ENCODE peak calls at places on chromosomes 2 and 18, in seven cellular contexts. K is H9, G is IMR-90, R is neuronal stem cell, I is mesendoderm, L is mesenchymal stem cell, J is trophoblast cell. T is an unnamed sample.

GRCh38 chr18:44453505-44453904 is 227.2 kb upstream of the SETBP1 start:
- DNase-seq in K (no peak), G (no peak), R (no peak), L (peak; percentile 19), I (no peak), J (no peak), T (no peak)

GRCh38 chr18:70072678-70073077 is 125.0 kb upstream of the CD226 start:
- DNase-seq in J (peak; percentile 19), K (no peak), G (peak; percentile 50), L (peak; percentile 26), I (peak; percentile 31), R (no peak), T (no peak)

GRCh38 chr2:12928706-12929291 is 212.1 kb downstream of the TRIB2 start:
- DNase-seq in J (no peak), L (peak; percentile 50), K (no peak), G (peak; percentile 16), I (no peak), R (no peak), T (no peak)

GRCh38 chr2:142175917-142176316 is 45.1 kb upstream of the LRP1B start:
- DNase-seq in R (no peak), G (no peak), K (no peak), J (no peak), I (no peak), L (no peak), T (no peak)

GRCh38 chr2:119122663-119123062 is 35.9 kb downstream of the C1QL2 start:
- DNase-seq in G (no peak), L (no peak), R (no peak), K (peak; percentile 12), J (no peak), I (no peak), T (peak; percentile 35)

GRCh38 chr2:108287169-108287568 is 1.5 kb upstream of the SULT1C2 start:
- DNase-seq in L (no peak), J (no peak), G (no peak), K (no peak), I (no peak), R (no peak), T (no peak)

GRCh38 chr2:237283136-237283928 is 130.6 kb downstream of the COL6A3 start:
- DNase-seq in L (peak; percentile 58), K (no peak), J (peak; percentile 53), I (no peak), R (no peak), G (peak; percentile 84), T (no peak)

GRCh38 chr2:12010779-12011178 is 264.3 kb downstream of the LPIN1 start:
- DNase-seq in R (no peak), I (no peak), J (no peak), K (no peak), L (no peak), G (no peak), T (no peak)

GRCh38 chr2:211376410-211376809 is 820.0 kb downstream of the CPS1 start:
- DNase-seq in G (no peak), R (no peak), K (no peak), L (no peak), J (no peak), I (no peak), T (no peak)

GRCh38 chr2:190216829-190217228 is 102.8 kb downstream of the HIBCH start:
- DNase-seq in K (peak; percentile 86), J (no peak), L (no peak), I (peak; percentile 95), R (peak; percentile 37), G (no peak), T (peak; percentile 29)

GRCh38 chr2:135984199-135985017 is 1.0 kb downstream of the DARS1 start:
- DNase-seq in J (no peak), I (no peak), L (no peak), K (no peak), G (no peak), R (no peak), T (no peak)

GRCh38 chr2:101717041-101717817 is 19.7 kb downstream of the MAP4K4 start:
- DNase-seq in L (no peak), I (peak; percentile 74), J (no peak), R (no peak), G (no peak), K (no peak), T (no peak)

GRCh38 chr18:45384137-45384998 is 230.9 kb upstream of the SLC14A2 start:
- DNase-seq in G (peak; percentile 35), R (peak; percentile 70), I (peak; percentile 78), L (peak; percentile 51), K (peak; percentile 72), J (peak; percentile 49), T (peak; percentile 86)

GRCh38 chr2:148179724-148180123 is 158.8 kb downstream of the MBD5 start:
- DNase-seq in R (no peak), I (no peak), K (no peak), G (no peak), L (no peak), J (no peak), T (no peak)

GRCh38 chr2:202632682-202633081 is 2.1 kb upstream of the FAM117B start:
- DNase-seq in J (no peak), R (no peak), I (no peak), L (no peak), K (no peak), G (peak; percentile 58), T (no peak)

DNA sequence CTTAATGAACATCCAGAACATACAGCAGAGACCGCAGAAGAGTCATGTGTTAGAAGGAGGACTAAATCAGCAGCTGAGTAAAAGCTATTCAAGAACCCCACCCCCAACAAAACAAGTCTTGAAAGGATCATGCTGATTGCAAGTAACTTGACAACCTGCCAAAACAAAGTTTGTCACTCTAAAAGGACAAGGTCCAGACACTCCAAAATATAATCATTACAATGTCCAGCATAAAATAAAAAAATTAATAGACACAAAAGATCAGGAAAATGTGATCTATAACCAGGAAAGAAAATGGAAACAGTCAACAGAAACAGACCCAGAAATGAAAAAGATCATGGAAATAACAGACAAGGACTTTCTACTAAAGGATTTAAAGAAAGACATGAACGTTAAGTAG is 28.5 kb downstream of the CCDC88A start:
- DNase-seq in L (no peak), K (no peak), I (peak; percentile 4), G (no peak), J (no peak), R (no peak), T (no peak)
- H3K27ac ChIP-seq in L (no peak overlapping the region), K (no peak overlapping the region), I (no peak overlapping the region), G (no peak overlapping the region), J (no peak overlapping the region), R (no peak overlapping the region), T (no peak overlapping the region)

GRCh38 chr18:11566236-11566965 is 43.0 kb upstream of the SLC35G4 start:
- DNase-seq in G (no peak), I (no peak), J (no peak), R (no peak), L (no peak), K (no peak), T (no peak)

GRCh38 chr18:11570770-11571169 is 38.6 kb upstream of the SLC35G4 start:
- DNase-seq in G (peak; percentile 24), K (no peak), L (peak; percentile 19), J (no peak), R (no peak), I (no peak), T (no peak)

GRCh38 chr18:11570073-11570588 is 39.3 kb upstream of the SLC35G4 start:
- DNase-seq in K (peak; percentile 47), L (no peak), G (no peak), I (no peak), R (no peak), J (no peak), T (peak; percentile 48)

GRCh38 chr18:11565716-11566115 is 43.7 kb upstream of the SLC35G4 start:
- DNase-seq in J (no peak), I (no peak), L (no peak), R (no peak), K (no peak), G (no peak), T (no peak)

GRCh38 chr18:11567391-11567790 is 42.0 kb upstream of the SLC35G4 start:
- DNase-seq in K (no peak), J (no peak), R (no peak), G (no peak), I (no peak), L (no peak), T (no peak)
- H3K23ac ChIP-seq in K (no peak overlapping the region), J (no peak overlapping the region), R (no peak overlapping the region), G (no peak overlapping the region), I (no peak overlapping the region), L (no peak overlapping the region), T (no peak overlapping the region)

DNA sequence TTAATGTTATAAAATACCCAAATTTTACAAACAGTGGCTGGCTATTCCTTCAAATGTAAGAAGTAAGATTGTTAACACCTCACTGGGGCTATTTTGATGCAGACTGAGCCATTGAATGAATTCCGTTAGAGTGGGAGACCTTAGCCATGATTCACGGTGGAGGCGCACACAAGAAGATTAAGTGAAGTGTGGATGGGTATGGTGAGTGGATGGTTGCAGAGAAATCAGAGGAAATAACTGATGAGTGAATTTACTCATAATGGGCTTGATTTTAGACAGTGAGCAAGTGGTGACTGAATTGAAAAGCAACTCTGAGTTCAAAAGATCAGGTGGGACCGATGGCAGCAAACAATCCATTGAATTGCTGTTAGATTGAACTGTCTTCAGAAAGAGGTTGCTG is 75.0 kb downstream of the NRP2 start:
- DNase-seq in R (no peak), K (no peak), J (no peak), I (no peak), G (no peak), L (no peak), T (no peak)
- H3K27ac ChIP-seq in R (no peak overlapping the region), K (no peak overlapping the region), J (no peak overlapping the region), I (no peak overlapping the region), G (peak overlapping the region; percentile 68), L (no peak overlapping the region), T (no peak overlapping the region)

GRCh38 chr2:61588566-61588965 is 50.4 kb upstream of the XPO1 start:
- DNase-seq in K (no peak), L (no peak), I (no peak), J (no peak), G (no peak), R (no peak), T (no peak)
- H3K23ac ChIP-seq in K (no peak overlapping the region), L (no peak overlapping the region), I (no peak overlapping the region), J (no peak overlapping the region), G (no peak overlapping the region), R (no peak overlapping the region), T (no peak overlapping the region)

DNA sequence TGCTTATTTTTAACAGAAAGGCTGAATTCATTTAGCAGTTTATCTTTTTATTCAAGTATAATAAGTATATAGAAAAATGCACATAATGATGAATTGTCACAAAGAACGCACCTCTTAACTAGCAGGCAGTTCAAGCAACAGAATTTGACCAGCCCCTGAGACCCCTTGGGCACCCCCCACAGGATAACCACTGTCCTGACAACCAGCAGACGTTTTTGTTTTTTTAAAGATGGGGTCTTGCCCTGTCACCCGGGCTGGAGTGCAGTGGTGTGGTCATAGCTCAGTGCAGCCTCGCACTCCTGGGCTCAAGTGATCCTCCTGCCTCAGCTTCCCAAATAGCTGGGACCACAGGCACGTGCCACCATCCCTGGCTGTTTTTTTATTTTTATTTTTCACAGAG is 14.0 kb downstream of the PRELID3A start:
- DNase-seq in J (no peak), R (no peak), I (peak; percentile 47), L (no peak), K (no peak), G (no peak), T (no peak)
- H3K27ac ChIP-seq in J (no peak overlapping the region), R (no peak overlapping the region), I (no peak overlapping the region), L (no peak overlapping the region), K (no peak overlapping the region), G (no peak overlapping the region), T (no peak overlapping the region)

DNA sequence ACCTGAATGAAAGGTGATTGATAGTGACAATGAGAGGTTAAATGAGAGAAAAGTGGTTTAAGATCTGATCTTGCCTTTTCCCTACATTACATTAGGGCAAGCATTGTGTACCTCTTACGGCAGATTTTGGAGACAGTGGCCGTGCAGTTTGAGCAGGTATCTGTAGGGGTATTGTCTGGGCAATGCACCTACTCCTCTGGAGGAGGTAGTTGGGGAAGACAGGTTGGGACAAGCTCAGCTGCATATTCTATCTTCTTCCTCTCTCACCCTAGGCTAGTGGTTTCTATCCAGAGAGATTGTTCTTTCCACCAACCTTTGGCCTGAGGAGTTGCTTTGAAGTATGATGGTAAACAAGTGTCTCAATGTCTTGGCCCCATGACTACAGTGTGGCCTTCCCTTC is 323.2 kb downstream of the CYP26B1 start:
- DNase-seq in L (no peak), J (no peak), G (no peak), K (no peak), R (no peak), I (no peak), T (no peak)
- H3K23ac ChIP-seq in L (no peak overlapping the region), J (no peak overlapping the region), G (no peak overlapping the region), K (no peak overlapping the region), R (no peak overlapping the region), I (no peak overlapping the region), T (no peak overlapping the region)

T was measured in H1.